ENCODE peak calls at places on chromosomes 2 and 18, in four cellular contexts. W is transverse colon, B is A549, J is ovary. L is an unnamed sample.

GRCh38 chr2:46748121-46748520 is 167.5 kb downstream of the MCFD2 start:
- DNase-seq in W (no peak), B (no peak), J (no peak), L (no peak)

GRCh38 chr2:19667085-19667484 is 234.7 kb downstream of the TTC32 start:
- DNase-seq in W (no peak), B (peak), J (no peak), L (no peak)

GRCh38 chr2:122136071-122136470 is 380.6 kb downstream of the TSN start:
- DNase-seq in W (no peak), B (peak), J (no peak), L (no peak)

GRCh38 chr2:239152916-239153305 is 247.9 kb downstream of the HDAC4 start:
- DNase-seq in W (no peak), B (no peak), J (peak), L (no peak)

GRCh38 chr2:74374509-74375205 is 5.5 kb downstream of the DCTN1 start:
- DNase-seq in W (peak), B (no peak), J (peak), L (peak)

GRCh38 chr2:229586746-229587705 is 127.3 kb downstream of the DNER start:
- DNase-seq in W (peak), B (peak), J (peak), L (peak)

GRCh38 chr2:184599875-184600227 is 1.5 kb downstream of the ZNF804A start:
- DNase-seq in W (no peak), B (no peak), J (no peak), L (no peak)

GRCh38 chr2:97950329-97951154 is 45.2 kb downstream of the TMEM131 start:
- DNase-seq in W (no peak), B (no peak), J (no peak), L (no peak)

GRCh38 chr2:149594411-149594810 is 6.8 kb upstream of the MMADHC start:
- DNase-seq in W (no peak), B (no peak), J (no peak), L (no peak)

GRCh38 chr2:68185541-68186164 is 28.0 kb downstream of the PNO1 start:
- DNase-seq in W (peak), B (peak), J (no peak), L (no peak)

GRCh38 chr2:108555572-108555971 is 21.3 kb downstream of the LIMS1 start:
- DNase-seq in W (no peak), B (no peak), J (no peak), L (no peak)

GRCh38 chr2:113203901-113204519 is 30.2 kb downstream of the PSD4 start:
- DNase-seq in W (peak), B (peak), J (peak), L (no peak)

GRCh38 chr2:176758426-176758825 is 454.2 kb upstream of the HNRNPA3 start:
- DNase-seq in W (no peak), B (no peak), J (no peak), L (no peak)

GRCh38 chr2:219460424-219460926 is 25.8 kb downstream of the SPEG start:
- DNase-seq in W (peak), B (no peak), J (peak), L (no peak)

GRCh38 chr2:171134624-171135230 is 26.0 kb downstream of the TLK1 start:
- DNase-seq in W (no peak), B (no peak), J (no peak), L (no peak)

GRCh38 chr2:229492034-229492433 is 220.9 kb upstream of the PID1 start:
- DNase-seq in W (no peak), B (no peak), J (no peak), L (no peak)

GRCh38 chr18:24663026-24663425 is 202.6 kb downstream of the HRH4 start:
- DNase-seq in W (no peak), B (no peak), J (no peak), L (no peak)

GRCh38 chr2:65351234-65351947 is 81.0 kb downstream of the SPRED2 start:
- DNase-seq in W (no peak), B (no peak), J (no peak), L (no peak)

GRCh38 chr18:59681051-59681450 is 16.2 kb downstream of the CCBE1 start:
- DNase-seq in W (no peak), B (no peak), J (no peak), L (no peak)
- H3K27ac ChIP-seq in W (peak), B (no peak), J (no peak), L (no peak)

GRCh38 chr2:163682695-163683094 is 53.1 kb downstream of the FIGN start:
- DNase-seq in W (no peak), B (no peak), J (no peak), L (no peak)
- H3K4me3 ChIP-seq in W (no peak), B (no peak), J (no peak), L (no peak)

DNA sequence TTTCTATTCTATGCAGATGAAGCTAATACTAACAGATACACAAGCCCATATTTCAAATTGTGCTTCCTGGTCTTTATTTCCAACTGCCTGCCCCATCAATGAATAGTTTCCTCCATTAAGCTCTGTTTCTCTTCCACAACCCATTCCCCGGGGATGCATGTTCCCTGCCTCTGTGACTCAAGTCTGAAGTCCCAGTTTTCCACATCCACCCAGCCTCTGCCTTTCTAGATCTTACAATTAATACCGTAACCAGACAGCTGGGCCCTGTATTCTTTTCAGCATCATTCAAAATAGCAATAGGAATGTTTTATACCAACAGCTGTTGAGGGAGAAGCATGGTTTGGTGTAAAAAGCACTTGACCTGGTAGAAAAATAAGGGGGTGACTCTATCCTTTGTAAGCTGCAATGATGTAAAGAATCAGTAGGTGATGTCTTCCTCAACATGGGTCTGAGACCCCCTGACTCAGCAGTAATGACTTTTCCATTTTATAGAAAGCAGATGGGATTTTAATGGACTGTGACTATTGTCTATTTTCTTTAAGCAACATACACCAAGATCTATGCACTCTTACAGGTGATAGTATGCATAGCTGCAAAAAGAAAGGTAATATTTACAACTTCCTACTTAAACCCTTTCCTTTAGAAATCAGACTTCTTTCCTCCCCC is 46.1 kb upstream of the DAPL1 start:
- DNase-seq in W (no peak), B (no peak), J (no peak), L (no peak)
- TF ChIP-seq EP300 in W (no peak), B (no peak), J (no peak), L (no peak)

DNA sequence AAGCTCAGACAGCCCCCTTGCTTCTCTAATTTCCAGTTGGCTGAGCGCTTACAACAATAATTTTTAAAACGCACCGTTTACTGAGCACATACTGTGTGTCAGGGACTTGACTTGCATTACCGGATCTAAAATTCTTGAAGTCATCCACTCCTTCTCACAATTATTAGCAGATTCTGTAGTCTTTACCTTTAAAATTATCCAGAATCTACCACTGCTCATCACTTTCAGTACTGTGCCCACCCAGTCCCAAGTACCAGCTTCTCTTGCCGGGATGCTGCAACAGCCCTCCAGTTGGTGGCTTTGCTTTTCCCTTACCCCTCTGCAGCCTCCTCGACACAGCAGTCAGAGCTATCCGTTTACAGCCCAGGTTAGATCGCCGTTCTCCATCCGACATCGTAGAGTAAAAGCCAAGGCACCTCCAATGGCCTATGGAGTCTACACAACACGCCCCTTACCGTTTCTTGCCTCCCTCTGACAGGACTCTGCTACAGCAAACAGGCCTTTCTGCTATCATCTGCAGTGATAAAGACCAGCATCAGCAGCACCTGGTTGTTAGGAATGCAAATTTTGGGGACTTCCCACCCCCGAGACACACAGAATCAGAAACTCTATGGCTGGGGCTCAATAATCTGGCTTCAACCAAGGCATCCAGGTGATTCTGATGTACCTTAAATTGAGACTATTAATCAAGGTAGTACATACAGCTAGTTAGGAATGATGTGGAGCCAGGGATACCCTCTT is 75.2 kb upstream of the TSPYL6 start:
- DNase-seq in W (no peak), B (no peak), J (peak), L (no peak)
- H3K27ac ChIP-seq in W (peak), B (peak), J (peak), L (peak)

GRCh38 chr2:11507517-11507916 is 26.3 kb upstream of the GREB1 start:
- DNase-seq in W (no peak), B (no peak), J (peak), L (no peak)

GRCh38 chr2:11505652-11506610 is 27.9 kb upstream of the GREB1 start:
- DNase-seq in W (no peak), B (no peak), J (peak), L (no peak)

GRCh38 chr2:11508279-11508678 is 25.6 kb upstream of the GREB1 start:
- DNase-seq in W (no peak), B (no peak), J (peak), L (no peak)

GRCh38 chr2:11503354-11503927 is 30.4 kb upstream of the GREB1 start:
- DNase-seq in W (no peak), B (no peak), J (no peak), L (no peak)

DNA sequence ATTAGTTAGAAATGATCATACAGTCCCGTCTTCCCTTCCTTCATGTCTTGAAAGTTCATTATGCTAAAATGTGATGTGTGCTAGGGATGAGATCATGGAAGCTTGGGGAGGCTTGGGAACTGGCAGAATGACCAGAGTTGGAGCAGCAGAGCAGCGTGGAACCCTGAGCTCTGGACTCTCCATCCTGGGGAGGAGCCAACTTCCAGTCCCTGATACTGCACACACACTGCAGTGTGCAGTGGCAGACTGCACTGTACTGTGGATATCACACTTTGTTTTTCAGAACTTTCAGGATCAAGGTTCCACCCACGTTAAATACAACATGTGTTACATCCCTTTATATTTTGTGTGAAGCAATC is 27.3 kb upstream of the GREB1 start:
- DNase-seq in W (no peak), B (no peak), J (peak), L (no peak)
- H3K4me3 ChIP-seq in W (no peak), B (no peak), J (no peak), L (no peak)

GRCh38 chr2:109683452-109683851 is 69.3 kb downstream of the SOWAHC start:
- DNase-seq in W (no peak), B (no peak), J (no peak), L (no peak)
- TF ChIP-seq EP300 in W (no peak), B (no peak), J (no peak), L (no peak)

DNA sequence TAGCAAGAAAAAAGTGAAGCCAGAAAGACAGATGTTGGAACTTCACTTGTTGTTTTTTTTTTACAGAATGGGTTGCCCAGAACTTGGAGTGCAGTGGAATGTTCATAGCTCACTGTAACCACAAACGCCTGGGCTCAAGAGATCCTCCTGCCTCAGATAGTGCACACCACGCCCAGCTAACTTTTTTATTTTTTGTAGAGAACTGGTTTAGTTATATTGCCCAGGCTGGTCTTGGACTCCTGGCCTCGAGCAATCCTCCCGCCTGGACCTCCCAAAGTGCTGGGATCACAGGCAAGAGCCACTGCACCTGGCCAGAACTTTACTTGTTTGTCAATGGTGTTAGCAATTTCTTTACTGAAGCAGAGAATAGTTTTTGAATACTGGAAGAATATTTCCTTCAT is 11.9 kb upstream of the ASPRV1 start:
- DNase-seq in W (no peak), B (no peak), J (no peak), L (no peak)
- H3K27ac ChIP-seq in W (no peak), B (no peak), J (no peak), L (no peak)

GRCh38 chr2:152432765-152433164 is 97.8 kb downstream of the FMNL2 start:
- DNase-seq in W (no peak), B (no peak), J (no peak), L (no peak)
- H3K4me3 ChIP-seq in W (no peak), B (no peak), J (no peak), L (no peak)

DNA sequence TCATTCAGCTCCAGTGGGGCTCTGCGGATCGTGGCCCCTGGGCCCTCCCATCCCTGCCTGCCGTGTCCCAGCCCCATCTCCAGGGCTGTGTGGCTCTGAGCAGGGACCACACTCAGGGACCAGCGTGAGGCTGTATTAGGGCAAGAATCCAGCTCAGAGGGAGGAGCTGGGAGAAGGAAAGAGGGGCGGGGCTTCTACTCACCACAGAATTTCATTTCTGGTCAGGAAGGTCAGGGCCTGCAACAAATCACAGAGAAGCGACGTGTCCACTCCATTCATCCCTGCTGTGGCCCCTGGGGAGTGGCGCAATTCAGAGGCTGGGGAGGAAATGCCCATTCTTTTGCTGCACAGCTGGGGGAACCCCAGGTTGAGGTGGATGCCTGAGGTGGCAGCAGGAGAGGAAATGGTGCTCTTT is 828 bp downstream of the CIB4 start:
- DNase-seq in W (peak), B (no peak), J (no peak), L (peak)
- TF ChIP-seq EP300 in W (no peak), B (no peak), J (no peak), L (no peak)